ENCODE peak calls at places on chromosomes 12 and 14, in eight cellular contexts. G, Y, C, A, I, H, U and Q are unnamed samples.

GRCh38 chr12:96719671-96720362 is 187.2 kb upstream of the NEDD1 start:
- DNase-seq in G (no peak), Y (peak; percentile 21), C (peak; percentile 47), A (peak; percentile 17), I (no peak), H (peak; percentile 48), U (no peak), Q (no peak)

GRCh38 chr12:122130150-122130549 is 43.9 kb downstream of the IL31 start:
- DNase-seq in G (no peak), Y (no peak), C (peak; percentile 38), A (peak; percentile 72), I (peak; percentile 39), H (no peak), U (no peak), Q (no peak)

GRCh38 chr14:37246427-37246829 is 48.7 kb downstream of the MIPOL1 start:
- DNase-seq in G (no peak), Y (peak; percentile 74), C (peak; percentile 69), A (peak; percentile 22), I (no peak), H (peak; percentile 81), U (no peak), Q (peak; percentile 48)

GRCh38 chr12:91123236-91123635 is 11.9 kb upstream of the LUM start:
- DNase-seq in G (no peak), Y (no peak), C (no peak), A (no peak), I (no peak), H (no peak), U (no peak), Q (no peak)

GRCh38 chr14:90228478-90228877 is 27.9 kb upstream of the PSMC1 start:
- DNase-seq in G (no peak), Y (no peak), C (no peak), A (no peak), I (no peak), H (no peak), U (no peak), Q (no peak)

GRCh38 chr12:21773263-21773741 is 1.2 kb downstream of the KCNJ8 start:
- DNase-seq in G (no peak), Y (peak; percentile 22), C (peak; percentile 48), A (peak; percentile 5), I (peak; percentile 95), H (no peak), U (no peak), Q (no peak)

GRCh38 chr12:13250416-13250815 is 53.9 kb downstream of the EMP1 start:
- DNase-seq in G (no peak), Y (peak; percentile 33), C (peak; percentile 91), A (peak; percentile 79), I (peak; percentile 31), H (no peak), U (no peak), Q (no peak)

GRCh38 chr14:76603713-76604112 is 157.6 kb upstream of the VASH1 start:
- DNase-seq in G (no peak), Y (no peak), C (no peak), A (no peak), I (no peak), H (no peak), U (no peak), Q (no peak)

GRCh38 chr12:103928736-103929050 is 1.5 kb upstream of the HSP90B1 start:
- DNase-seq in G (no peak), Y (no peak), C (no peak), A (no peak), I (no peak), H (no peak), U (no peak), Q (no peak)

GRCh38 chr12:26798013-26798412 is 35.0 kb downstream of the ITPR2 start:
- DNase-seq in G (no peak), Y (peak; percentile 55), C (no peak), A (peak; percentile 74), I (no peak), H (peak; percentile 43), U (no peak), Q (no peak)

GRCh38 chr12:52338241-52338960 is 17.2 kb upstream of the KRT83 start:
- DNase-seq in G (no peak), Y (no peak), C (peak; percentile 20), A (no peak), I (no peak), H (no peak), U (no peak), Q (no peak)

GRCh38 chr14:56555921-56556570 is 23.6 kb upstream of the TMEM260 start:
- DNase-seq in G (no peak), Y (peak; percentile 65), C (peak; percentile 38), A (peak; percentile 24), I (no peak), H (peak; percentile 64), U (no peak), Q (peak; percentile 72)

GRCh38 chr12:131164096-131164872 is 210.6 kb downstream of the ADGRD1 start:
- DNase-seq in G (no peak), Y (no peak), C (no peak), A (no peak), I (peak; percentile 53), H (no peak), U (no peak), Q (no peak)

GRCh38 chr12:67069451-67070306 is 199.5 kb upstream of the CAND1 start:
- DNase-seq in G (no peak), Y (peak; percentile 8), C (peak; percentile 37), A (no peak), I (peak; percentile 93), H (peak; percentile 67), U (no peak), Q (peak; percentile 25)

GRCh38 chr14:22845821-22846625 is 9.6 kb downstream of the MMP14 start:
- DNase-seq in G (no peak), Y (no peak), C (peak; percentile 25), A (no peak), I (no peak), H (no peak), U (no peak), Q (no peak)

GRCh38 chr12:6925239-6925542 is 2.6 kb upstream of the ATN1 start:
- DNase-seq in G (no peak), Y (no peak), C (no peak), A (no peak), I (no peak), H (no peak), U (no peak), Q (no peak)

GRCh38 chr12:105064564-105065222 is 19.6 kb downstream of the ALDH1L2 start:
- DNase-seq in G (no peak), Y (no peak), C (no peak), A (no peak), I (peak; percentile 59), H (no peak), U (no peak), Q (no peak)

GRCh38 chr14:34199585-34199984 is 248.7 kb upstream of the EGLN3 start:
- DNase-seq in G (no peak), Y (peak; percentile 21), C (peak; percentile 97), A (peak; percentile 99), I (no peak), H (peak; percentile 66), U (no peak), Q (no peak)

GRCh38 chr12:106078358-106079025 is 60.3 kb downstream of the NUAK1 start:
- DNase-seq in G (peak; percentile 53), Y (peak; percentile 54), C (peak; percentile 97), A (peak; percentile 88), I (peak; percentile 44), H (peak; percentile 47), U (no peak), Q (no peak)
- H3K4me1 ChIP-seq in G (peaks cover 53% of the 10 kb centered on the region), Y (peaks cover 37% of the 10 kb centered on the region), C (peaks cover 67% of the 10 kb centered on the region), A (peaks cover 71% of the 10 kb centered on the region), I (peaks cover 3% of the 10 kb centered on the region), H (peaks cover 59% of the 10 kb centered on the region), U (no peaks in the 10 kb centered on the region), Q (peaks cover 3% of the 10 kb centered on the region)

GRCh38 chr12:3272958-3273357 is 195.8 kb downstream of the TSPAN9 start:
- DNase-seq in G (no peak), Y (no peak), C (no peak), A (peak; percentile 1), I (no peak), H (no peak), U (no peak), Q (no peak)

GRCh38 chr12:3271639-3272038 is 194.5 kb downstream of the TSPAN9 start:
- DNase-seq in G (no peak), Y (no peak), C (no peak), A (no peak), I (no peak), H (no peak), U (no peak), Q (no peak)

GRCh38 chr12:3274664-3275063 is 197.5 kb downstream of the TSPAN9 start:
- DNase-seq in G (no peak), Y (no peak), C (no peak), A (no peak), I (no peak), H (no peak), U (no peak), Q (no peak)

GRCh38 chr12:3275171-3276041 is 198.2 kb downstream of the TSPAN9 start:
- DNase-seq in G (no peak), Y (peak; percentile 77), C (peak; percentile 81), A (peak; percentile 39), I (peak; percentile 97), H (peak; percentile 90), U (peak; percentile 80), Q (peak; percentile 84)

GRCh38 chr12:3273409-3273853 is 196.3 kb downstream of the TSPAN9 start:
- DNase-seq in G (no peak), Y (no peak), C (peak; percentile 63), A (peak; percentile 56), I (no peak), H (peak; percentile 18), U (no peak), Q (no peak)
- H3K27me3 ChIP-seq in G (no peaks in the 10 kb centered on the region), Y (no peaks in the 10 kb centered on the region), C (no peaks in the 10 kb centered on the region), A (no peaks in the 10 kb centered on the region), I (no peaks in the 10 kb centered on the region), H (peaks cover 5% of the 10 kb centered on the region), U (no peaks in the 10 kb centered on the region), Q (no peaks in the 10 kb centered on the region)

GRCh38 chr12:76983420-76983819 is 81.9 kb downstream of the E2F7 start:
- DNase-seq in G (no peak), Y (no peak), C (no peak), A (no peak), I (no peak), H (no peak), U (no peak), Q (no peak)
- H3K4me1 ChIP-seq in G (no peaks in the 10 kb centered on the region), Y (no peaks in the 10 kb centered on the region), C (no peaks in the 10 kb centered on the region), A (no peaks in the 10 kb centered on the region), I (no peaks in the 10 kb centered on the region), H (no peaks in the 10 kb centered on the region), U (no peaks in the 10 kb centered on the region), Q (no peaks in the 10 kb centered on the region)

DNA sequence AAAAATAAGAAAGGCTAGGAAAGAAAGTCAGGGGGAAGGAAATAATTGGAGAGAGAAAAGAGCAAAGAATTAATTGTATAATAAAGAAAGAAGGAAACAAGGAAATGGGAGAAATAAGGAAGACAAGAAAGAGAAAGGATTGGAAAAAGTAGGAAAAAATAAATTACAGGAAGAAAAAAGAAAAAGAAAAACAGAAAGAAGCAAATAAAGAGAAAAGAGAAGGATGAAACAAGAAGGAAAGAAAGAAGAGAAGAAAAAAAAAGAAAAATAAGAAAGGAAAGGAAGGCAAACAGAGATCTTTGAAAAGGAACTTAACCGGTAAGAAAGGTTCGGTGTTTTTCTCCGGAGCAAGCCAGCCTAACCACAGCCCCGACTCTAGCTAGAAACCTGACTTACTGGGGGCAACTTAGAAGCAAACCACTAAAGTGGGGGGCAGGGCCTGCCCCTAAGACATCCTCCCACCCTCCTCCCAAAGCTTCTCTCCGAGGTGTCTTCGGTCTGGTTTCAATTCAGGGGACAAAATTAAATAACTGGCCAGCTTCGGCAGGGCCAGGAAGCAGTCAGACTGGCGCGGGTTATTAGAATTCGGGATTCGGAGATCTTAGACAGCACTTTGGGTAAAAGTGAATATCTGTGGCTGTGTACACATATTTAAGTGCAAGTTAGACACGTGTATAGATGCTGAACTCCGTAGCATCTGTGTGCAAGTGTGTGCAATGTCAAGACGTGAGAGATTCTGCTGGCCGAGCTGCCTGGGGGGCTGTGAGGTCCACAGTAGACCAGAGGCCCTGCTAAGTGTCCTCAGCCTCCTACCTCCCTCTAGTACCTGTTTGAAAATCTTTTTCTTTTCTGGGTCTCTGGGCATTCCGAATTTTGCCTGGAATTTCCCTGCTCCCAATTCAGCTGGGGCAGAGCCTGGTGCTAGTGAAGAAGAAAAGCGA is 4.2 kb upstream of the HOXC10 start:
- DNase-seq in G (no peak), Y (no peak), C (no peak), A (no peak), I (no peak), H (no peak), U (no peak), Q (no peak)
- H3K27me3 ChIP-seq in G (peaks cover 47% of the 10 kb centered on the region), Y (peaks cover 100% of the 10 kb centered on the region), C (peaks cover 93% of the 10 kb centered on the region), A (peaks cover 90% of the 10 kb centered on the region), I (peaks cover 100% of the 10 kb centered on the region), H (peaks cover 8% of the 10 kb centered on the region), U (peaks cover 2% of the 10 kb centered on the region), Q (no peaks in the 10 kb centered on the region)